ENCODE peak calls at places on chromosome 19, in five cellular contexts. Y, Z, K, E and R are unnamed samples.

GRCh38 chr19:4553092-4553695 is 6.3 kb downstream of the SEMA6B start:
- DNase-seq in Y (no peak), Z (no peak), K (no peak), E (no peak), R (no peak)

GRCh38 chr19:7894612-7895309 is 6.5 kb downstream of the LRRC8E start:
- DNase-seq in Y (no peak), Z (no peak), K (no peak), E (no peak), R (no peak)

GRCh38 chr19:39941615-39942507 is 7.4 kb upstream of the FCGBP start:
- DNase-seq in Y (no peak), Z (no peak), K (no peak), E (peak), R (peak)

GRCh38 chr19:22622020-22622419 is 12.1 kb upstream of the ZNF492 start:
- DNase-seq in Y (no peak), Z (no peak), K (no peak), E (no peak), R (no peak)

GRCh38 chr19:7874857-7875393 is 735 bp upstream of the PRR36 start:
- DNase-seq in Y (no peak), Z (no peak), K (no peak), E (no peak), R (no peak)

GRCh38 chr19:2552859-2553258 is 76.9 kb downstream of the GADD45B start:
- DNase-seq in Y (no peak), Z (no peak), K (no peak), E (no peak), R (no peak)

GRCh38 chr19:21023901-21024300 is 3.4 kb downstream of the ZNF430 start:
- DNase-seq in Y (no peak), Z (no peak), K (no peak), E (peak), R (peak)

GRCh38 chr19:48230555-48231129 is 25.1 kb downstream of the CARD8 start:
- DNase-seq in Y (no peak), Z (no peak), K (no peak), E (no peak), R (no peak)

GRCh38 chr19:18580311-18580710 is 8.3 kb upstream of the REX1BD start:
- DNase-seq in Y (no peak), Z (no peak), K (no peak), E (no peak), R (no peak)

GRCh38 chr19:50759886-50760285 is 10.4 kb upstream of the GPR32 start:
- DNase-seq in Y (no peak), Z (no peak), K (no peak), E (peak), R (peak)

GRCh38 chr19:6216996-6217751 is 62.6 kb downstream of the MLLT1 start:
- DNase-seq in Y (peak), Z (no peak), K (no peak), E (peak), R (peak)

GRCh38 chr19:46674416-46675178 is 13.6 kb upstream of the DACT3 start:
- DNase-seq in Y (no peak), Z (no peak), K (no peak), E (peak), R (no peak)

GRCh38 chr19:35861640-35862160 is 5.0 kb downstream of the KIRREL2 start:
- DNase-seq in Y (no peak), Z (no peak), K (no peak), E (no peak), R (no peak)

GRCh38 chr19:45340232-45340898 is at the start of gene KLC3:
- DNase-seq in Y (no peak), Z (peak), K (peak), E (no peak), R (no peak)

GRCh38 chr19:16296713-16297112 is 27.9 kb upstream of the KLF2 start:
- DNase-seq in Y (no peak), Z (no peak), K (no peak), E (peak), R (no peak)

GRCh38 chr19:40580619-40581018 is 3.9 kb downstream of the SHKBP1 start:
- DNase-seq in Y (no peak), Z (no peak), K (no peak), E (no peak), R (no peak)